ENCODE peak calls at places on chromosome X, in nine cellular contexts. N, A, L, O, Y, X, K, P and S are unnamed samples.

GRCh38 chrX:43211570-43211969 is 433.6 kb upstream of the PPP1R2C start:
- DNase-seq in Y (no peak), P (no peak), K (no peak), N (no peak), O (no peak), A (no peak), X (no peak), L (no peak), S (no peak)

GRCh38 chrX:80139564-80139963 is 125.0 kb downstream of the TBX22 start:
- DNase-seq in K (no peak), X (no peak), N (no peak), A (no peak), O (no peak), Y (no peak), P (no peak), L (no peak), S (no peak)

GRCh38 chrX:135010921-135011320 is 11.4 kb downstream of the RTL8B start:
- DNase-seq in A (no peak), Y (no peak), L (no peak), P (no peak), N (no peak), X (no peak), K (no peak), O (no peak), S (no peak)

GRCh38 chrX:55206152-55206941 is 13.8 kb upstream of the PAGE5 start:
- DNase-seq in X (no peak), L (no peak), N (no peak), A (no peak), K (no peak), P (no peak), Y (no peak), O (no peak), S (no peak)

GRCh38 chrX:71652405-71652804 is 14.9 kb upstream of the LOC101059915 start:
- DNase-seq in Y (peak), P (peak), L (peak), A (peak), K (peak), X (no peak), N (peak), O (no peak), S (peak)

GRCh38 chrX:154484255-154485149 is 1.9 kb downstream of the UBL4A start:
- DNase-seq in A (peak), K (no peak), Y (no peak), N (no peak), L (no peak), X (no peak), P (no peak), O (no peak), S (peak)

GRCh38 chrX:318068-318738 is 393 bp downstream of the GTPBP6 start:
- DNase-seq in O (peak), P (peak), K (peak), A (peak), Y (peak), N (peak), X (peak), L (peak), S (peak)

GRCh38 chrX:70455366-70456202 is 10.9 kb downstream of the DLG3 start:
- DNase-seq in N (no peak), A (no peak), K (no peak), Y (no peak), O (no peak), X (no peak), P (no peak), L (no peak), S (peak)

GRCh38 chrX:69257504-69258127 is 92.4 kb upstream of the PJA1 start:
- DNase-seq in P (no peak), K (no peak), L (no peak), O (no peak), X (peak), Y (peak), A (no peak), N (no peak), S (no peak)

GRCh38 chrX:46258356-46258755 is 286.9 kb downstream of the ZNF674 start:
- DNase-seq in O (no peak), P (no peak), L (no peak), X (no peak), A (no peak), K (no peak), Y (no peak), N (no peak), S (no peak)

GRCh38 chrX:34197946-34198345 is 65.8 kb upstream of the FAM47A start:
- DNase-seq in P (no peak), X (no peak), O (no peak), A (no peak), Y (no peak), K (no peak), L (no peak), N (no peak), S (no peak)

GRCh38 chrX:65601530-65602281 is 65.7 kb upstream of the MSN start:
- DNase-seq in P (peak), X (peak), O (peak), Y (peak), A (peak), N (peak), K (peak), L (peak), S (peak)

GRCh38 chrX:37802028-37802427 is 22.2 kb downstream of the CYBB start:
- DNase-seq in N (no peak), P (no peak), L (no peak), O (no peak), Y (no peak), A (no peak), X (no peak), K (no peak), S (no peak)

GRCh38 chrX:45628041-45628440 is 427.4 kb upstream of the DIPK2B start:
- DNase-seq in K (no peak), A (peak), P (peak), O (no peak), L (no peak), X (no peak), N (no peak), Y (no peak), S (peak)

GRCh38 chrX:103817502-103817901 is 14.6 kb downstream of the RAB9B start:
- DNase-seq in N (peak), A (peak), L (no peak), P (no peak), O (no peak), Y (no peak), X (no peak), K (no peak), S (peak)

GRCh38 chrX:87299563-87300160 is 217.9 kb upstream of the KLHL4 start:
- DNase-seq in A (peak), K (peak), O (no peak), X (no peak), Y (no peak), N (no peak), P (no peak), L (no peak), S (peak)

GRCh38 chrX:10619311-10620015 is 922 bp downstream of the MID1 start:
- DNase-seq in K (no peak), X (no peak), N (no peak), Y (no peak), O (no peak), A (peak), P (no peak), L (no peak), S (no peak)

GRCh38 chrX:10022580-10023245 is 55.6 kb downstream of the CLDN34 start:
- DNase-seq in O (peak), P (peak), L (no peak), Y (no peak), K (no peak), X (peak), A (peak), N (no peak), S (no peak)

GRCh38 chrX:120753413-120754251 is 122.0 kb downstream of the CT47B1 start:
- DNase-seq in P (no peak), O (no peak), Y (no peak), X (no peak), A (no peak), L (no peak), K (no peak), N (no peak), S (no peak)

GRCh38 chrX:103464071-103464773 is 55.1 kb downstream of the RAB40A start:
- DNase-seq in P (peak), K (peak), Y (no peak), X (no peak), A (peak), O (no peak), N (peak), L (no peak), S (peak)

GRCh38 chrX:114611018-114611619 is 27.2 kb downstream of the HTR2C start:
- DNase-seq in O (no peak), K (peak), L (peak), Y (no peak), P (peak), X (no peak), A (peak), N (peak), S (peak)

GRCh38 chrX:17542123-17542522 is 167.1 kb downstream of the NHS start:
- DNase-seq in O (no peak), A (no peak), X (no peak), L (no peak), P (no peak), Y (peak), N (no peak), K (no peak), S (no peak)

GRCh38 chrX:150897371-150898319 is 823 bp downstream of the CD99L2 start:
- DNase-seq in L (no peak), N (peak), X (peak), O (no peak), P (peak), A (peak), Y (no peak), K (peak), S (peak)

DNA sequence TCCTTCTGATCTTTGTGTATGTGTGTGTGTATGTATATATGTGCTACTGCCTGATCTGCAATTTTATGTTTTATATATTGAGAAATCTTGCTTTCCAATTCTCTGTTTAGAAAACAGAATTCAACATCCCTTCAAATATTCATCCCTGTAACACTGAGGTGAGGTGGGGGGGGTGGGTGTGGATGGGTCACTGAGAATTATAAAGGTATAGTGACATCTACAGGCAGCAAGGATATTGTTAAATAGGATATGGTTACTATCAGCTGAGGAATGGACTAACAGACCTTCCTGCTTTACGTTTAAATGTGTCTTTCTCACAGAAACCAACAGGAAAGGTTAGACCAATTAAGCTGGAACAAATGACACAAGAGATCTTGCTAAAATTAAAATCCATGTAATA is 19.0 kb upstream of the MAGEB2 start:
- DNase-seq in N (no peak), A (no peak), P (no peak), L (no peak), O (no peak), X (no peak), K (peak), Y (no peak), S (peak)
- TF ChIP-seq CTCF in N (no peak), A (no peak), P (no peak), L (no peak), O (no peak), X (no peak), K (peak), Y (no peak), S (no peak)

GRCh38 chrX:12958059-12958458 is 16.9 kb upstream of the TMSB4X start:
- DNase-seq in N (no peak), O (no peak), L (no peak), K (no peak), X (peak), Y (peak), A (no peak), P (no peak), S (no peak)
- H3K4me3 ChIP-seq in N (no peak), O (no peak), L (no peak), K (no peak), X (no peak), Y (no peak), A (no peak), P (no peak), S (no peak)

DNA sequence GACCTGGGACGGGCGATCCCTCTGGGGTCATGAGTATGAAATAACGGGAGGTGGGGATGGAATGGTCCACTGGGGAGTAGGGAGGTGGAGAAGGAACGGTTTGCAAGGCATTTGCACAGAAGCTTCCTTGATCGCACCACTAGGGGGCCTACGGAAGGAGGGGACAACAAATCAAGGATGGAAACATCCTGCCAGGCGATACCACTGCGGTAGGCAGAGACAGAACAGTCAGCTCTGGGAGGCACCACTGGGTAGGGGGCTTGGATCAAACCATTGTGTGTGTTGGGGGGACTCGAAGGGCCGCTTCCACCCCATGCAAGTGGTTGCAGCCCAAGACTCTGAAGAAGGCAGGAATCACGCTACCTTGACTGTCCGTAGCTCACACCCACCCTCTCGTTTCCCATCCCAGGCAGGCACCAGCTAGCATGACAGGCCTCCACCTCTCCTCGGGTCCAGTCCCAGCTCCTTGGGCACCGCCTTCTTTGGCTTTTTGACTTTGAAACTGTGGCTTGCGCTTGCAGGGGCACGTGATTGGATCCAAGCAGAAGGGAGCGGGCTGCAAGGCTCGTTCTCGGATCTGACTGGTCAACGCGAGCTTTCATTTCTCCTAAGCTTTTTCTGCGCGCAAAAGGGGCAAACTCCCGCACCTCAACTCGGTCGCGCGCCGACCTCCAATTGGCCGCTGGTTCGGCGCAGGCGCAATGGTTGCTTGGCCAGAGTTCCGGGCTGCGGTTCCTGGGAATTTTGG is 28.4 kb downstream of the GAGE1 start:
- DNase-seq in L (no peak), O (peak), A (peak), P (no peak), N (no peak), X (no peak), Y (no peak), K (peak), S (peak)
- TF ChIP-seq CTCF in L (no peak), O (no peak), A (peak), P (no peak), N (peak), X (no peak), Y (no peak), K (no peak), S (no peak)

GRCh38 chrX:133413218-133413925 is 1.9 kb downstream of the GPC4 start:
- DNase-seq in K (no peak), L (no peak), O (no peak), Y (no peak), N (no peak), A (no peak), P (no peak), X (no peak), S (no peak)
- H3K4me3 ChIP-seq in K (peak), L (no peak), O (peak), Y (peak), N (no peak), A (no peak), P (peak), X (peak), S (peak)

GRCh38 chrX:133958997-133959688 is 26.3 kb downstream of the GPC3 start:
- DNase-seq in A (no peak), X (no peak), O (no peak), K (no peak), P (no peak), L (no peak), N (no peak), Y (no peak), S (peak)
- TF ChIP-seq CTCF in A (no peak), X (no peak), O (peak), K (no peak), P (no peak), L (no peak), N (no peak), Y (no peak), S (peak)

GRCh38 chrX:2501246-2502102 is 698 bp upstream of the DHRSX start:
- DNase-seq in A (no peak), O (no peak), K (no peak), X (peak), L (no peak), N (no peak), P (no peak), Y (no peak), S (no peak)
- H3K4me3 ChIP-seq in A (peak), O (peak), K (no peak), X (no peak), L (peak), N (no peak), P (no peak), Y (peak), S (no peak)

DNA sequence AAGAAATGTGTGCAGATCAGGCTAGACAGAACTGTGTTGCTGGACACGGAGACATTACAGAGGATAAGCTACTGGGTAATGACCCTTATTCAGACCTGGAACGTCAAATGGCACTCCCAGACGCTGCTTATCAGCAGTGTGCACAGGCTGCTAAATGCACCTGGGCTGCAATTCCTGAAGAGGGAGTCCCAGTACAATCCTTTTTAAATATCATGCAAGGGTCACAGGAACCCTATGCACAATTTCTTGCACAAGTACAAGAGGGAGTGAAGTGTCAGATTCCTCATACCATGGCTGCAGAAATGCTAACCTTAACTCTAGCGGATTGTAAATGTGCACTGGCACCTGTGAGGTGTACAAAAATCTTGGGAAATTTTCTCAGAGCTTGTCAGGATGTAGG is 16.9 kb downstream of the SPIN2B start:
- DNase-seq in L (no peak), K (no peak), P (no peak), Y (no peak), A (no peak), X (no peak), O (no peak), N (peak), S (no peak)
- TF ChIP-seq CTCF in L (no peak), K (no peak), P (no peak), Y (no peak), A (no peak), X (no peak), O (no peak), N (peak), S (no peak)

GRCh38 chrX:137565921-137566745 is at the start of gene ZIC3:
- DNase-seq in A (no peak), X (no peak), P (peak), K (no peak), N (no peak), O (peak), Y (peak), L (no peak), S (peak)
- H3K4me3 ChIP-seq in A (peak), X (peak), P (peak), K (no peak), N (no peak), O (peak), Y (peak), L (no peak), S (no peak)

GRCh38 chrX:40496728-40497127 is 84.0 kb upstream of the ATP6AP2 start:
- DNase-seq in X (no peak), A (no peak), O (no peak), K (no peak), Y (no peak), P (peak), N (no peak), L (peak), S (no peak)
- TF ChIP-seq CTCF in X (no peak), A (peak), O (peak), K (no peak), Y (no peak), P (peak), N (no peak), L (peak), S (peak)